ENCODE peak calls at places on chromosomes 11 and 22, in five cellular contexts. G is neuronal stem cell, X is IMR-90, R is H9, F is mesenchymal stem cell. V is an unnamed sample.
A peak's percentile ranks its signal among the peaks of the same experiment; 100 is the strongest.

GRCh38 chr11:47498149-47498548 is 49.2 kb upstream of the RAPSN start:
- DNase-seq in G (no peak), X (no peak), R (no peak), F (no peak), V (no peak)

GRCh38 chr11:10328314-10329090 is 23.6 kb downstream of the ADM start:
- DNase-seq in G (no peak), X (peak; percentile 46), R (no peak), F (peak; percentile 84), V (no peak)

GRCh38 chr11:11513438-11513837 is 108.4 kb downstream of the GALNT18 start:
- DNase-seq in G (no peak), X (no peak), R (no peak), F (peak; percentile 9), V (no peak)

GRCh38 chr11:131375936-131376335 is 5.5 kb downstream of the NTM start:
- DNase-seq in G (no peak), X (no peak), R (no peak), F (no peak), V (no peak)

GRCh38 chr11:15969281-15969680 is 387.1 kb downstream of the SOX6 start:
- DNase-seq in G (no peak), X (peak; percentile 93), R (no peak), F (peak; percentile 89), V (peak; percentile 68)

GRCh38 chr11:77401486-77402217 is 72.2 kb downstream of the PAK1 start:
- DNase-seq in G (no peak), X (no peak), R (no peak), F (no peak), V (no peak)

GRCh38 chr22:49228431-49229037 is 599.1 kb downstream of the BRD1 start:
- DNase-seq in G (no peak), X (no peak), R (peak; percentile 9), F (no peak), V (no peak)

GRCh38 chr22:41480397-41480735 is 11.4 kb downstream of the ACO2 start:
- DNase-seq in G (no peak), X (peak; percentile 92), R (no peak), F (no peak), V (no peak)

GRCh38 chr11:61955416-61956135 is 5.4 kb downstream of the BEST1 start:
- DNase-seq in G (peak; percentile 31), X (no peak), R (peak; percentile 95), F (peak; percentile 35), V (peak; percentile 78)

GRCh38 chr11:96384156-96384555 is 5.6 kb downstream of the CCDC82 start:
- DNase-seq in G (no peak), X (no peak), R (no peak), F (no peak), V (no peak)

GRCh38 chr22:19785461-19786263 is 25.1 kb downstream of the TBX1 start:
- DNase-seq in G (no peak), X (no peak), R (no peak), F (no peak), V (no peak)

GRCh38 chr11:72239849-72240460 is 4.0 kb downstream of the PHOX2A start:
- DNase-seq in G (no peak), X (no peak), R (peak; percentile 43), F (no peak), V (peak; percentile 18)

GRCh38 chr22:11605468-11605981 is 3922.5 kb upstream of the OR11H1 start:
- DNase-seq in G (no peak), X (no peak), R (no peak), F (no peak), V (no peak)

GRCh38 chr11:29255401-29255800 is 761.4 kb downstream of the KCNA4 start:
- DNase-seq in G (no peak), X (no peak), R (no peak), F (no peak), V (no peak)

GRCh38 chr22:44848296-44848741 is 95.9 kb downstream of the ARHGAP8 start:
- DNase-seq in G (no peak), X (peak; percentile 6), R (no peak), F (no peak), V (no peak)

GRCh38 chr22:47114813-47115517 is 352.5 kb downstream of the TBC1D22A start:
- DNase-seq in G (no peak), X (no peak), R (peak; percentile 25), F (no peak), V (no peak)

GRCh38 chr22:26548984-26549383 is 36.7 kb upstream of the TFIP11 start:
- DNase-seq in G (no peak), X (no peak), R (no peak), F (no peak), V (no peak)

GRCh38 chr11:62879554-62879953 is 1.1 kb upstream of the SLC3A2 start:
- DNase-seq in G (no peak), X (no peak), R (peak; percentile 48), F (peak; percentile 12), V (no peak)

GRCh38 chr22:42273855-42274451 is 3.5 kb upstream of the TCF20 start:
- DNase-seq in G (no peak), X (no peak), R (peak; percentile 70), F (peak; percentile 4), V (peak; percentile 81)

GRCh38 chr11:45580399-45580798 is 85.0 kb downstream of the CHST1 start:
- DNase-seq in G (peak; percentile 41), X (peak; percentile 34), R (no peak), F (peak; percentile 48), V (peak; percentile 65)

GRCh38 chr22:49214976-49215375 is 612.7 kb downstream of the BRD1 start:
- DNase-seq in G (no peak), X (no peak), R (peak; percentile 9), F (no peak), V (no peak)

GRCh38 chr11:93063101-93063500 is 93.7 kb downstream of the MTNR1B start:
- DNase-seq in G (no peak), X (peak; percentile 27), R (no peak), F (no peak), V (no peak)

GRCh38 chr11:101445761-101446160 is 138.0 kb downstream of the TRPC6 start:
- DNase-seq in G (no peak), X (no peak), R (no peak), F (no peak), V (no peak)

GRCh38 chr11:62393735-62394134 is 25.1 kb upstream of the SCGB1A1 start:
- DNase-seq in G (no peak), X (no peak), R (no peak), F (no peak), V (no peak)

GRCh38 chr22:44319685-44320084 is 6.9 kb upstream of the SHISAL1 start:
- DNase-seq in G (no peak), X (no peak), R (no peak), F (no peak), V (no peak)

GRCh38 chr11:128956401-128957203 is 13.9 kb upstream of the TP53AIP1 start:
- DNase-seq in G (peak; percentile 67), X (peak; percentile 78), R (no peak), F (peak; percentile 80), V (peak; percentile 89)

GRCh38 chr11:128948583-128948982 is 5.9 kb upstream of the TP53AIP1 start:
- DNase-seq in G (no peak), X (no peak), R (peak; percentile 67), F (no peak), V (peak; percentile 37)

GRCh38 chr11:128957204-128957482 is 14.5 kb upstream of the TP53AIP1 start:
- DNase-seq in G (no peak), X (no peak), R (no peak), F (no peak), V (no peak)

GRCh38 chr11:128949791-128950454 is 7.3 kb upstream of the TP53AIP1 start:
- DNase-seq in G (no peak), X (no peak), R (no peak), F (peak; percentile 18), V (no peak)

GRCh38 chr11:128953151-128953550 is 10.5 kb upstream of the TP53AIP1 start:
- DNase-seq in G (no peak), X (no peak), R (no peak), F (no peak), V (no peak)
- H4K8ac ChIP-seq in G (no peak overlapping the region), X (no peak overlapping the region), R (no peak overlapping the region), F (no peak overlapping the region), V (no peak overlapping the region)

DNA sequence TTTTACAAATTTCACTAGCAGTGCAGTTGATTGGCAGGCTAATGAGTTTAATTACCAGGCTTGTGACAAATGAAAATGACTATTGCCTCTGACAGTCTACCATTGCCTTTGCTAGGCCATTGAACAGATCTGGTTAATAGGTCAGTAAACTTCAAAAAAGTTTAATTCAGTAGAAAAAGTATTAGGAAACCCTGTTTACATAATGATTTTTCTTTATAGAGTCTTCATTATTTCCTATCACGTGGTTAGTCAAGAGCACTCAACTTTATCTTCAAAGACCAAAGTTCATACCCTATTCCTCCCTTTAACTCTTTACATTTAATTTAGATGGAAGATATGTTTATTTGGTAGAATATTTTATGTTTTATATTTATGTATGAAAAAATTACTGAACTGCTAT is 77.0 kb downstream of the PRMT3 start:
- DNase-seq in G (no peak), X (no peak), R (no peak), F (no peak), V (no peak)
- H2BK5ac ChIP-seq in G (no peak overlapping the region), X (no peak overlapping the region), R (no peak overlapping the region), F (no peak overlapping the region), V (no peak overlapping the region)

GRCh38 chr22:50289151-50289941 is 18.1 kb downstream of the PLXNB2 start:
- DNase-seq in G (no peak), X (no peak), R (no peak), F (no peak), V (no peak)
- H4K8ac ChIP-seq in G (no peak overlapping the region), X (no peak overlapping the region), R (no peak overlapping the region), F (no peak overlapping the region), V (no peak overlapping the region)

GRCh38 chr11:33133761-33134160 is 27.5 kb downstream of the CSTF3 start:
- DNase-seq in G (no peak), X (no peak), R (no peak), F (no peak), V (no peak)

GRCh38 chr11:33125611-33126010 is 35.7 kb downstream of the CSTF3 start:
- DNase-seq in G (no peak), X (no peak), R (no peak), F (no peak), V (peak; percentile 21)

GRCh38 chr11:33125025-33125424 is 36.3 kb downstream of the CSTF3 start:
- DNase-seq in G (no peak), X (no peak), R (no peak), F (no peak), V (no peak)

GRCh38 chr11:33132510-33132909 is 28.8 kb downstream of the CSTF3 start:
- DNase-seq in G (no peak), X (no peak), R (no peak), F (no peak), V (no peak)

GRCh38 chr11:33128739-33129138 is 32.5 kb downstream of the CSTF3 start:
- DNase-seq in G (no peak), X (no peak), R (no peak), F (no peak), V (no peak)
- H2BK5ac ChIP-seq in G (no peak overlapping the region), X (no peak overlapping the region), R (no peak overlapping the region), F (no peak overlapping the region), V (no peak overlapping the region)